ENCODE peak calls at places on chromosomes 12 and 14, in six cellular contexts. Y is aorta; Z is lower lobe of right lung; K is CD4-positive, alpha-beta memory T cell; J is GM23338; C is SK-N-SH. T is an unnamed sample. For H3K4me1, the result is how much of the 10 kb centered on the place peaks cover.

GRCh38 chr14:22556021-22556989 is 32.7 kb downstream of the DAD1 start:
- DNase-seq in K (peak), Y (no peak), Z (peak), J (peak), C (no peak), T (peak)

GRCh38 chr12:8844665-8845064 is 22.2 kb downstream of the A2ML1 start:
- DNase-seq in Y (no peak), J (no peak), K (no peak), Z (no peak), C (peak), T (no peak)

GRCh38 chr12:49983892-49984291 is 11.1 kb downstream of the AQP6 start:
- DNase-seq in J (no peak), Y (peak), C (peak), Z (no peak), K (no peak), T (no peak)

GRCh38 chr14:92914087-92914656 is 8.8 kb upstream of the CHGA start:
- DNase-seq in Z (no peak), C (no peak), J (peak), K (peak), Y (no peak), T (no peak)

GRCh38 chr14:101151226-101151929 is 247.9 kb upstream of the RTL1 start:
- DNase-seq in J (peak), Y (no peak), K (no peak), Z (no peak), C (no peak), T (no peak)

GRCh38 chr14:59330455-59330854 is 134.7 kb downstream of the GPR135 start:
- DNase-seq in C (no peak), Y (no peak), J (peak), K (no peak), Z (peak), T (no peak)

GRCh38 chr14:99329711-99330315 is 57.8 kb upstream of the BCL11B start:
- DNase-seq in Z (no peak), C (no peak), J (no peak), Y (peak), K (no peak), T (no peak)

GRCh38 chr14:64727551-64728071 is 23.4 kb downstream of the PLEKHG3 start:
- DNase-seq in Y (peak), J (no peak), Z (no peak), K (no peak), C (no peak), T (no peak)

GRCh38 chr12:112328411-112329124 is 53.7 kb downstream of the HECTD4 start:
- DNase-seq in K (no peak), Y (no peak), J (no peak), Z (no peak), C (no peak), T (no peak)

GRCh38 chr12:50249464-50250229 is 33.7 kb downstream of the LIMA1 start:
- DNase-seq in Z (no peak), J (peak), K (no peak), Y (no peak), C (no peak), T (no peak)

GRCh38 chr14:53331247-53331646 is 178.1 kb upstream of the DDHD1 start:
- DNase-seq in Z (no peak), K (no peak), Y (no peak), J (no peak), C (no peak), T (no peak)

DNA sequence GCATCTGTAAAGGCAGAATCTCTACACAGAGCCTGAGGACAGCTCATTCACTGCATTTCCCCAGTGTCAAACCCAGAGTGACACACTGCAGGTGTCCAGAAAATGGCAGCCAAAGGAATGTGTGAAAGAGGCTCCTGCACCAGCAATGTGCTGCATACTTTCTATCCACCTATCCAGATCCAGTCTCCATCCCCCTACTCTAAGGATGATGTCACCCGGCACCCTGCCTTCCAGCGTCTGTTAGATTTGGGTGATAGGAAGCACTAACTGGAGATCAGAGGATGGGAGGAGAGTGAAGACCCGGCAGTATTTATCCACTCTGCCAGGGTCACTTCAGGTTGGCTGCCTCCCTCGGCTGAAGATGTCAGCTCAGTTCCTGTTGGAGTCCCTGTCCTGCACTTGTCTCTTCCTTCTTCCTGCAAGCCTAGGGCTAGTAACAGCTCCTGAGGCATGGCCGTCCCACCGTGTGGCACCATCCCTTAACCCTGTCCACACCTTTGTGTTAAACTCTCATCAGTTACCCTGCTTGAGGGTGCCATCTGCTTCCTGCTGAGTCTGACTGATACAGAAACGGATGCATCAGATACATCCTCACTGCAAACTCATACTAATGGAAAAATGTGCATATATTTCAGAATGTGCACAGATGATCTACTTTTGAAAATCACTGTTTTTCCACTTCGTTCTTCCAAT is 13.0 kb upstream of the GPR68 start:
- DNase-seq in Z (no peak), K (no peak), J (no peak), Y (no peak), C (peak), T (no peak)
- H3K27ac ChIP-seq in Z (no peak), K (no peak), J (no peak), Y (no peak), C (peak), T (peak)

GRCh38 chr14:68689426-68689825 is 103.4 kb downstream of the ZFP36L1 start:
- DNase-seq in Y (no peak), Z (no peak), J (no peak), K (no peak), C (no peak), T (no peak)
- H3K4me1 ChIP-seq in Y (under half), Z (under half), J (under half), K (under half), C (under half), T (under half)

GRCh38 chr14:77040059-77040308 is 11.5 kb upstream of the IRF2BPL start:
- DNase-seq in J (no peak), K (no peak), C (peak), Y (no peak), Z (no peak), T (no peak)
- H3K4me3 ChIP-seq in J (peak), K (peak), C (peak), Y (peak), Z (peak), T (peak)

DNA sequence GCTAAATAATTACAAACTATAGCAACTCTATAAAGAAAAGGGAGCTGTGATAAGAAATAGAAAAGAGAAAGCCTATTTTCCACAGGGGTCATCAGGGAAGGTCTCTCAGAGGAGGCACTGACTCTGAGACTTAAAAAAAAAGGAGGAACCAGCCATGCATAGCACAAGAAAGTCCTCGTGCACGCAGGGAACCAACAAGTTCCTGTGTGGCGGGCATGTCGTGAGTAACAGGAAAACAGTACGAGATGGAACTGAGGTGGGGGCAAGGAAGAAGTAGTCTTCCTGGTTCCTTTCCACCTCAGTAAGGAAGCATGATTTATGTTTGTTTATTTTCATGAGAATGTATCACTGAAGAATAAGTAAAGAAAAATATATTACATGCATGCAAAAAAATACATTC is 367.0 kb upstream of the TMEM132C start:
- DNase-seq in Z (no peak), C (no peak), K (no peak), J (no peak), Y (no peak), T (no peak)
- H3K27ac ChIP-seq in Z (no peak), C (no peak), K (no peak), J (no peak), Y (no peak), T (no peak)

T was measured in left lung.